ENCODE peak calls at places on chromosomes 16 and 17, in eight cellular contexts. N is right lobe of liver; U is GM04503; T is M059J; A is astrocyte of the cerebellum; O is CD8-positive, alpha-beta T cell; B is hypothalamus; F is fibroblast of lung. P is an unnamed sample.
A peak's percentile ranks its signal among the peaks of the same experiment; 100 is the strongest.

GRCh38 chr16:11203111-11203623 is 52.8 kb downstream of the SOCS1 start:
- DNase-seq in U (no peak), N (no peak), B (no peak), T (no peak), O (no peak), A (no peak), F (no peak), P (no peak)

GRCh38 chr17:82734987-82735866 is at the start of gene FN3K:
- DNase-seq in T (peak; percentile 37), A (no peak), F (peak; percentile 77), O (peak; percentile 31), U (no peak), N (peak; percentile 74), B (peak; percentile 73), P (no peak)

GRCh38 chr17:1484586-1485310 is 7.7 kb downstream of the MYO1C start:
- DNase-seq in U (no peak), B (no peak), O (no peak), F (peak; percentile 25), N (no peak), T (peak; percentile 53), A (no peak), P (no peak)

GRCh38 chr17:73625975-73626706 is 18.1 kb downstream of the SDK2 start:
- DNase-seq in O (no peak), N (no peak), T (no peak), A (no peak), B (no peak), U (no peak), F (no peak), P (no peak)

GRCh38 chr17:50640701-50641338 is 6.1 kb downstream of the ABCC3 start:
- DNase-seq in F (no peak), N (peak; percentile 87), U (no peak), T (peak; percentile 61), B (no peak), O (no peak), A (no peak), P (no peak)

GRCh38 chr16:57510016-57510871 is 24.0 kb upstream of the DOK4 start:
- DNase-seq in A (no peak), F (no peak), N (no peak), B (no peak), O (no peak), U (no peak), T (no peak), P (no peak)

GRCh38 chr16:19858006-19858653 is 26.5 kb downstream of the GPRC5B start:
- DNase-seq in B (no peak), U (no peak), N (no peak), O (no peak), F (peak; percentile 80), T (no peak), A (peak; percentile 16), P (no peak)

GRCh38 chr16:13168091-13168572 is 266.7 kb downstream of the SHISA9 start:
- DNase-seq in N (no peak), A (no peak), B (no peak), O (no peak), U (no peak), T (peak; percentile 26), F (no peak), P (no peak)

GRCh38 chr16:74738816-74739215 is 35.8 kb downstream of the FA2H start:
- DNase-seq in F (no peak), A (no peak), T (no peak), O (no peak), N (no peak), B (no peak), U (no peak), P (no peak)

GRCh38 chr17:79939755-79940154 is 95.9 kb downstream of the TBC1D16 start:
- DNase-seq in O (no peak), A (no peak), B (no peak), T (no peak), U (no peak), N (no peak), F (no peak), P (no peak)

GRCh38 chr17:4584125-4584834 is at the start of gene SMTNL2:
- DNase-seq in A (no peak), O (no peak), N (no peak), U (no peak), T (no peak), F (no peak), B (no peak), P (no peak)

GRCh38 chr16:86545481-86545880 is 9.6 kb downstream of the MTHFSD start:
- DNase-seq in O (no peak), B (no peak), N (no peak), A (no peak), F (no peak), U (no peak), T (no peak), P (no peak)

GRCh38 chr16:58472266-58472665 is 27.7 kb upstream of the NDRG4 start:
- DNase-seq in F (no peak), A (no peak), T (no peak), B (no peak), O (no peak), N (no peak), U (no peak), P (no peak)

GRCh38 chr16:54178491-54178976 is 108.1 kb downstream of the IRX3 start:
- DNase-seq in F (no peak), N (no peak), A (no peak), B (no peak), O (no peak), T (no peak), U (no peak), P (no peak)

GRCh38 chr17:78826426-78826825 is 14.2 kb downstream of the USP36 start:
- DNase-seq in F (peak; percentile 37), N (no peak), A (no peak), T (no peak), O (no peak), U (no peak), B (no peak), P (no peak)

GRCh38 chr16:85395207-85395912 is 217.8 kb upstream of the GSE1 start:
- DNase-seq in A (peak; percentile 63), F (peak; percentile 99), U (peak; percentile 95), B (no peak), T (peak; percentile 99), N (peak; percentile 50), O (no peak), P (peak; percentile 87)